ENCODE peak calls at places on chromosome 15, in four cellular contexts. C is MG63, I is uterus, L is fibroblast of lung. W is an unnamed sample. For H3K36me3, the result is how much of the 10 kb centered on the place peaks cover.

GRCh38 chr15:78047631-78048409 is 29.7 kb downstream of the TBC1D2B start:
- DNase-seq in C (no peak), I (peak), L (peak), W (no peak)

GRCh38 chr15:62464705-62465104 is 299.6 kb upstream of the C2CD4B start:
- DNase-seq in C (peak), I (no peak), L (no peak), W (no peak)

GRCh38 chr15:70195808-70196304 is 98.1 kb upstream of the TLE3 start:
- DNase-seq in L (peak), I (peak), C (peak), W (peak)

GRCh38 chr15:63858881-63859280 is 25.1 kb upstream of the HERC1 start:
- DNase-seq in I (no peak), C (no peak), L (no peak), W (no peak)

GRCh38 chr15:40787344-40787841 is 17.6 kb downstream of the C15orf62 start:
- DNase-seq in I (no peak), L (peak), C (peak), W (peak)

GRCh38 chr15:70799667-70800450 is 36.5 kb upstream of the UACA start:
- DNase-seq in C (peak), L (peak), I (no peak), W (peak)

GRCh38 chr15:79682851-79683288 is 213.9 kb downstream of the MTHFS start:
- DNase-seq in C (peak), I (no peak), L (peak), W (no peak)

GRCh38 chr15:95994418-95994817 is 336.1 kb upstream of the NR2F2 start:
- DNase-seq in L (peak), I (no peak), C (peak), W (no peak)

GRCh38 chr15:33547876-33548275 is 237.1 kb downstream of the RYR3 start:
- DNase-seq in C (peak), L (peak), I (no peak), W (peak)

GRCh38 chr15:40226739-40227138 is 12.1 kb upstream of the PAK6 start:
- DNase-seq in C (no peak), L (no peak), I (no peak), W (no peak)

GRCh38 chr15:40582726-40583246 is 11.3 kb upstream of the KNL1 start:
- DNase-seq in L (peak), C (peak), I (no peak), W (no peak)

GRCh38 chr15:40793216-40793989 is 13.5 kb upstream of the ZFYVE19 start:
- DNase-seq in I (no peak), C (peak), L (peak), W (no peak)

GRCh38 chr15:53611145-53611920 is 148.1 kb downstream of the WDR72 start:
- DNase-seq in C (peak), L (peak), I (no peak), W (peak)

GRCh38 chr15:67852433-67852832 is 12.6 kb upstream of the RNU6-1 start:
- DNase-seq in L (no peak), C (no peak), I (no peak), W (no peak)

GRCh38 chr15:62853114-62853832 is 189.3 kb upstream of the TPM1 start:
- DNase-seq in L (no peak), I (no peak), C (no peak), W (no peak)

GRCh38 chr15:66741646-66742045 is 39.6 kb downstream of the SMAD6 start:
- DNase-seq in I (no peak), L (no peak), C (no peak), W (peak)

GRCh38 chr15:37015476-37015875 is 84.9 kb downstream of the MEIS2 start:
- DNase-seq in C (no peak), L (no peak), I (no peak), W (no peak)

GRCh38 chr15:65304393-65305143 is at the start of gene RNU5B-1:
- DNase-seq in I (peak), L (peak), C (peak), W (peak)

GRCh38 chr15:81312790-81313543 is 11.0 kb downstream of the STARD5 start:
- DNase-seq in I (peak), C (peak), L (peak), W (peak)

GRCh38 chr15:90650117-90650955 is 66.8 kb upstream of the BLM start:
- DNase-seq in L (peak), I (no peak), C (no peak), W (no peak)

GRCh38 chr15:68812596-68813548 is 7.8 kb downstream of the ANP32A start:
- DNase-seq in L (peak), C (no peak), I (no peak), W (peak)

GRCh38 chr15:22960587-22960986 is 19.6 kb downstream of the CYFIP1 start:
- DNase-seq in I (no peak), C (no peak), L (no peak), W (no peak)

GRCh38 chr15:59746777-59747176 is 57.7 kb upstream of the BNIP2 start:
- DNase-seq in I (no peak), C (no peak), L (no peak), W (peak)

GRCh38 chr15:80216911-80217310 is 35.1 kb downstream of the CTXND1 start:
- DNase-seq in I (no peak), C (no peak), L (no peak), W (no peak)

GRCh38 chr15:64006642-64007041 is 39.6 kb downstream of the DAPK2 start:
- DNase-seq in I (no peak), L (no peak), C (peak), W (no peak)

GRCh38 chr15:43873651-43874050 is 46.8 kb downstream of the WDR76 start:
- DNase-seq in C (no peak), I (no peak), L (no peak), W (no peak)

GRCh38 chr15:66126057-66126855 is 127.3 kb downstream of the MEGF11 start:
- DNase-seq in L (no peak), C (no peak), I (no peak), W (peak)

GRCh38 chr15:34753236-34753894 is 1.4 kb downstream of the GJD2 start:
- DNase-seq in L (peak), C (peak), I (no peak), W (peak)

GRCh38 chr15:66896611-66897010 is 168.8 kb upstream of the SMAD3 start:
- DNase-seq in L (no peak), I (no peak), C (no peak), W (no peak)

GRCh38 chr15:71115567-71116351 is 488 bp downstream of the THSD4 start:
- DNase-seq in C (peak), L (peak), I (peak), W (peak)

GRCh38 chr15:98966036-98966787 is 41.4 kb downstream of the PGPEP1L start:
- DNase-seq in L (no peak), C (no peak), I (no peak), W (peak)

GRCh38 chr15:38536201-38536676 is 28.4 kb downstream of the RASGRP1 start:
- DNase-seq in C (peak), I (peak), L (peak), W (peak)

GRCh38 chr15:33735637-33736247 is 232.6 kb upstream of the CHRM5 start:
- DNase-seq in C (no peak), I (no peak), L (peak), W (peak)

GRCh38 chr15:50970524-50970923 is 62.0 kb downstream of the AP4E1 start:
- DNase-seq in L (no peak), C (no peak), I (no peak), W (no peak)
- H3K36me3 ChIP-seq in L (under half), C (half or more), I (under half), W (under half)

DNA sequence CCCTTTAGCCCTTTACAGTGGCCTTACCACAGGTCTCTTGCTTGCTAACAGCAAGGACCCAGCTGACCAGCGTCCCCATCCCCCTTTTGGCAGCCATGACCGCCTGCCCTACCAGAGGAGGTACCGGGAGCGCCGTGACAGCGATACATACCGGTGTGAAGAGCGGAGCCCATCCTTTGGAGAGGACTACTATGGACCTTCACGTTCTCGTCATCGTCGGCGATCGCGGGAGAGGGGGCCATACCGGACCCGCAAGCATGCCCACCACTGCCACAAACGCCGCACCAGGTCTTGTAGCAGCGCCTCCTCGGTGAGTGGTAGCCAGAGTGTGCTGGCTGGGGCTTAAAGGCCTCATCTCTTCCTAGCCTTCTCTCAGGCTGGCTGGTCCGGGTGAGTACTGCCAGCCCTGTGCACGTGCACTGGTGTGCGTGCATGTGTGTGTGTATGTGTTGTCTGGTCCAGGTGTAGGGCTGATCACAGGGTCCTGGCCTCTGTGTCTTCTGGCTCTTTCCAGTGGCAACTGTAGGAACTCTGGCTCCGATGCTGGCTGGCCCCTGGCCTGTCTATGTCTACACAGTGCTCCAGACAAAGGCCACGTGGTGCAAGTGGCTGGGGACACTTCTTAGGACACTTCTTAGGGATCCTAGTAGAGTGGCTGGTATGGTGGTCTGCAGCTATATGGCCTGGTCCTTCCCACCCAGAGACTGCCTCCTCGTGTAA is 4.4 kb downstream of the CLK3 start:
- DNase-seq in C (no peak), I (no peak), L (no peak), W (no peak)
- H3K36me3 ChIP-seq in C (half or more), I (under half), L (under half), W (under half)

GRCh38 chr15:51783967-51784366 is 32.6 kb downstream of the TMOD2 start:
- DNase-seq in C (no peak), L (no peak), I (no peak), W (no peak)
- H3K36me3 ChIP-seq in C (under half), L (under half), I (under half), W (under half)

DNA sequence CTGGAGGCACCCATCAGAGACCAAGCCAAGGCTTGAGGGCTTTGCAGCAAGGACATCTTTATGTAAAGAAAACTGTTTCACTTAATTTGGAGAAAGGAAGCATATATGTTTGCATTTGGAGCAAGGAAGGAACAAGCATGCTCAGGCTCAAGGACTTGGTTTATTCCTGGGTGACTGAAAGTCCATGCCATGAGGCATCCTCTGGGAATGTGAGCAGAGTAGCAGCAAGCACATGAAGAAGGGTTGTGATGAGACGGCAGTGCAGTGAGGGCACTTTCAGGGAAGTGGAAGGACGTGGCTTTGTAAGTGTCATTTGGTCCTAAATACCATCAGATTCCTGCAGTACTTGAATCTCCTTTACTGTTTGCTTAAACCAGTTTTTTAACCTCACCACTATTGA is 26.8 kb downstream of the POLG start:
- DNase-seq in L (no peak), I (no peak), C (no peak), W (no peak)
- H3K36me3 ChIP-seq in L (under half), I (under half), C (half or more), W (half or more)

W was measured in SJCRH30.